ENCODE peak calls at places on chromosomes 4 and X, in six cellular contexts. R is K562, Q is A549, J is GM12878, X is HepG2, N is H1. P is an unnamed sample.

GRCh38 chr4:181685911-181686310 is 557.3 kb upstream of the TENM3 start:
- DNase-seq in R (no peak), Q (no peak), J (no peak), X (no peak), N (no peak), P (peak)

GRCh38 chr4:95540227-95540626 is 8.5 kb downstream of the UNC5C start:
- DNase-seq in R (no peak), Q (no peak), J (no peak), X (no peak), N (no peak), P (no peak)

GRCh38 chr4:21009956-21010355 is 309.7 kb downstream of the PACRGL start:
- DNase-seq in R (no peak), Q (no peak), J (no peak), X (no peak), N (no peak), P (no peak)

GRCh38 chrX:47264507-47265173 is 31.8 kb downstream of the USP11 start:
- DNase-seq in R (peak), Q (peak), J (no peak), X (peak), N (no peak), P (peak)

GRCh38 chr4:150574678-150575077 is 7.3 kb upstream of the MAB21L2 start:
- DNase-seq in R (peak), Q (no peak), J (no peak), X (no peak), N (no peak), P (peak)

GRCh38 chrX:73182502-73183114 is 32.0 kb downstream of the NAP1L2 start:
- DNase-seq in R (no peak), Q (no peak), J (no peak), X (no peak), N (no peak), P (no peak)

GRCh38 chrX:39582091-39582490 is 515.7 kb downstream of the BCOR start:
- DNase-seq in R (no peak), Q (peak), J (no peak), X (no peak), N (no peak), P (no peak)

GRCh38 chr4:147088141-147088540 is 142.5 kb upstream of the TTC29 start:
- DNase-seq in R (no peak), Q (no peak), J (no peak), X (no peak), N (no peak), P (peak)

GRCh38 chr4:78923459-78924312 is 15.6 kb downstream of the PAQR3 start:
- DNase-seq in R (peak), Q (peak), J (no peak), X (peak), N (no peak), P (no peak)

GRCh38 chr4:12186526-12186925 is 757.8 kb upstream of the HS3ST1 start:
- DNase-seq in R (no peak), Q (no peak), J (no peak), X (no peak), N (no peak), P (no peak)

GRCh38 chr4:42786350-42787070 is 106.0 kb upstream of the GRXCR1 start:
- DNase-seq in R (no peak), Q (no peak), J (no peak), X (no peak), N (no peak), P (no peak)

GRCh38 chr4:80058740-80059139 is 14.3 kb downstream of the ANTXR2 start:
- DNase-seq in R (no peak), Q (no peak), J (peak), X (no peak), N (no peak), P (peak)

GRCh38 chr4:114598191-114599121 is at the start of gene UGT8:
- DNase-seq in R (peak), Q (peak), J (no peak), X (no peak), N (no peak), P (no peak)

GRCh38 chr4:4362991-4363697 is 23.8 kb upstream of the NSG1 start:
- DNase-seq in R (no peak), Q (no peak), J (no peak), X (no peak), N (no peak), P (no peak)

GRCh38 chr4:126106658-126107057 is 791.9 kb downstream of the FAT4 start:
- DNase-seq in R (no peak), Q (peak), J (no peak), X (peak), N (no peak), P (no peak)

GRCh38 chr4:185712350-185713024 is 99.5 kb downstream of the SORBS2 start:
- DNase-seq in R (no peak), Q (no peak), J (no peak), X (peak), N (no peak), P (no peak)

GRCh38 chr4:2962614-2963184 is 507 bp downstream of the NOP14 start:
- DNase-seq in R (no peak), Q (peak), J (no peak), X (peak), N (no peak), P (peak)

GRCh38 chr4:2592572-2592971 is 56.1 kb downstream of the FAM193A start:
- DNase-seq in R (no peak), Q (no peak), J (no peak), X (no peak), N (no peak), P (no peak)

GRCh38 chrX:151680805-151681204 is 14.5 kb upstream of the PRRG3 start:
- DNase-seq in R (peak), Q (peak), J (peak), X (peak), N (peak), P (peak)

GRCh38 chr4:3462790-3463415 is at the start of gene DOK7:
- DNase-seq in R (peak), Q (no peak), J (no peak), X (no peak), N (no peak), P (no peak)

GRCh38 chr4:188412499-188412898 is 273.3 kb downstream of the TRIML1 start:
- DNase-seq in R (no peak), Q (no peak), J (no peak), X (no peak), N (no peak), P (no peak)

GRCh38 chrX:44306336-44306735 is 37.1 kb downstream of the EFHC2 start:
- DNase-seq in R (no peak), Q (peak), J (no peak), X (no peak), N (no peak), P (peak)

GRCh38 chr4:153233761-153234371 is 29.6 kb downstream of the TRIM2 start:
- DNase-seq in R (no peak), Q (peak), J (no peak), X (no peak), N (no peak), P (peak)

GRCh38 chr4:87092389-87093141 is 127.9 kb downstream of the KLHL8 start:
- DNase-seq in R (peak), Q (peak), J (no peak), X (peak), N (no peak), P (peak)
- TF ChIP-seq CEBPB in R (peak), Q (peak), J (no peak), X (peak), N (no peak), P (peak)

DNA sequence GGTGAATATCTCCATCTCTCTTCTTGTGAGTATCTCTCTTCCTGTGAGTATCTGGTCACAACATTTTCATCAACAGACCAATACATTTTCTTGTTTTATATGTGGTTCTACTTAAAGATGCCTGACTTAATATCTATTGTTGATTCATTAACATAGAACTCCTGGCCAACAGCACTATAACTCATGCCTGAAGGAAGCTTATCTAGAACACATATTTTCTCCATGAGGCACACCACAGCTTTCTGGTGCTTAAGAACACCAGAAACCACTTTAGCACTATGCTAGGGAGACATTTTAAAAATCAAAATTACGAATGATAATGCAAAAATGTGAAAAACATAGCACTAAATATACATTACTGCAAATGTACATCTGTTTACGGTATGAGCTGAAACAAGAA is 190.4 kb downstream of the GABRB1 start:
- DNase-seq in R (no peak), Q (no peak), J (no peak), X (no peak), N (no peak), P (peak)
- TF ChIP-seq USF2 in R (no peak), Q (no peak), J (no peak), X (no peak), N (no peak), P (no peak)

DNA sequence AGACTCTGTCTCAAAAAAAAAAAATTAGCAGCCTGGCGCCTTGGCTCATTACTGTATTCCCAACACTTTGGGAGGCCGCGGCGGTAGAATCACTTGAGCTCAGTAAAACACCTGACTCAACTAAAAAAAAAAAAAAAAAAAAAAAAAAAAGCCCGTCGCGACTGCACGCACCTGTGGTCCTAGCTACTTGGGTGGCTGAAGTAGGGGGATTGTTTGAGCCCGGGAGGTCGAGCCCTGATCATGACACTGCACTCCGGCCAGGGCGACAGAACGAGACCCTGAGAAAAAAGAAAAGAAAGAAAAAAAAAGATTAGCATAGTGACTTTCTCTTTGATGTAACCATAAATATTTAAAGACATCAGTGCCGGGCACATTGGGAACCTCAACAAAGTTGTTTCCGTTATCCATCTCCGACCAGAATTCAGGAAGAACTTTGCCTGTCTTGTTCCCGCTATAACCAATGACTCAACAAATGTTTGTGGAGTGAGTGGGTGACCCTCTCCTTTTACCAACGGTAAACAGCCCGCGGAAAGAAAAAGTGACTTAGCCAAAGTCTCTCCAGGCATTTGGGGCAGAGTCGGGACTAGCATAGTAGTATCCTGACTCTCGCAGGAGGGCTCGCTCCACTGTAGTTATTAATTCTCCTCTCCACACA is 553 bp upstream of the MED28 start:
- DNase-seq in R (no peak), Q (no peak), J (no peak), X (peak), N (no peak), P (peak)
- TF ChIP-seq CEBPB in R (no peak), Q (no peak), J (no peak), X (no peak), N (no peak), P (no peak)

GRCh38 chr4:102847687-102848086 is 20.3 kb upstream of the UBE2D3 start:
- DNase-seq in R (no peak), Q (no peak), J (no peak), X (no peak), N (no peak), P (no peak)

GRCh38 chr4:102842367-102842766 is 15.0 kb upstream of the UBE2D3 start:
- DNase-seq in R (no peak), Q (no peak), J (no peak), X (no peak), N (no peak), P (no peak)

GRCh38 chr4:102849579-102850104 is 19.1 kb upstream of the CISD2 start:
- DNase-seq in R (peak), Q (no peak), J (no peak), X (no peak), N (no peak), P (no peak)

GRCh38 chr4:102843273-102843672 is 15.9 kb upstream of the UBE2D3 start:
- DNase-seq in R (no peak), Q (no peak), J (no peak), X (no peak), N (no peak), P (no peak)

DNA sequence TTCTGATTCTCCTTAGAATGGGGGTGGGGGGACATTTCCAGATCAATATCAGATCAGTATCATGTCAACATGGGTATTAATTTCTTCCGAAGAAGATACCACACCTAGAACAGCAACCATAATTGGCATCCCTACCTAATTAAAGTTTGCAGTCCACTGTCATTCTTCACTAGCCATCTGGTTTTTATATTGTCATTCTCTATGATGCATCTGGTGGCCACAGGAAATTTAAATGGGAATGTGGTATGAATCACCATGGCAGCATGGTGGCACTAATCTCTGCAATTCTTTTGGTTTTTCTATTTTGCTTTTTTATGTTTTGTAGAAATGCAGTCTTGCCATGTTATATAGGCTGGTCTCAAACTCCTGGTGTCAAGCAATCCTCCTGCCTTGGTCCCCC is 16.6 kb upstream of the UBE2D3 start:
- DNase-seq in R (no peak), Q (no peak), J (no peak), X (no peak), N (no peak), P (no peak)
- TF ChIP-seq USF2 in R (no peak), Q (no peak), J (no peak), X (no peak), N (no peak), P (no peak)

GRCh38 chr4:8913121-8913857 is 41.6 kb upstream of the HMX1 start:
- DNase-seq in R (no peak), Q (no peak), J (no peak), X (no peak), N (no peak), P (no peak)
- TF ChIP-seq CEBPB in R (no peak), Q (no peak), J (no peak), X (no peak), N (no peak), P (no peak)

DNA sequence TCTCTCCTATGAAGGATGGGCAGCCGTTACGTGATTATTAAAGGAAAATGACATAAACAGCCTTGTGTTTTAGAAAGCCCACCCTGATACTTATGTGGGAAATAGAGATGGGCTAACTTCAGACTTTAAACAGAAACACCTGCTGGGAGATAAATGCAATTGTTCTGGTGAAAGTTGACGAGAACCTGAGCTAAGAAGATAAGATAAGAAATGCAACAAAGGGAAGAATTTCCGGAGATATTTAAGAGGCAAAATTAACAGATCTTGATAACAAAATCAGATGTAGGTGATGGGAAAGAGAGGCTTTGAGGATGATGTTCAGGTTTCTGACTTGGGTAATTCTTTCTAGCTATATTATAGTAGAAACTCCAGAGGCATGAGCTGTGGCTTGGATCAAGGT is 102.7 kb upstream of the SLC7A11 start:
- DNase-seq in R (no peak), Q (no peak), J (no peak), X (no peak), N (no peak), P (no peak)
- TF ChIP-seq USF2 in R (no peak), Q (no peak), J (no peak), X (no peak), N (no peak), P (no peak)

P was measured in IMR-90.